ENCODE peak calls at places on chromosome 4, in six cellular contexts. K is uterus, R is mesendoderm, Y is GM23248, N is cardiac muscle cell, M is mammary epithelial cell. J is an unnamed sample.

GRCh38 chr4:154606728-154607723 is 5.4 kb downstream of the FGG start:
- DNase-seq in R (no peak), K (no peak), N (no peak), M (no peak), Y (no peak), J (no peak)

GRCh38 chr4:14184265-14184664 is 556.7 kb upstream of the BOD1L1 start:
- DNase-seq in K (peak), M (no peak), Y (peak), R (peak), N (no peak), J (no peak)

GRCh38 chr4:63020661-63021060 is 1388.6 kb downstream of the TECRL start:
- DNase-seq in N (no peak), Y (no peak), M (no peak), R (no peak), K (no peak), J (no peak)

GRCh38 chr4:186829740-186830449 is 106.2 kb upstream of the FAT1 start:
- DNase-seq in K (no peak), M (no peak), R (no peak), N (no peak), Y (no peak), J (no peak)

GRCh38 chr4:60241886-60242285 is 958.2 kb upstream of the ADGRL3 start:
- DNase-seq in M (no peak), Y (no peak), N (peak), K (no peak), R (no peak), J (no peak)

GRCh38 chr4:52199574-52200338 is 148.7 kb downstream of the SPATA18 start:
- DNase-seq in R (peak), Y (peak), N (no peak), M (peak), K (no peak), J (no peak)

GRCh38 chr4:174524242-174524641 is 2.0 kb upstream of the HPGD start:
- DNase-seq in Y (no peak), K (no peak), N (no peak), R (no peak), M (no peak), J (no peak)

GRCh38 chr4:108397850-108398249 is 222.5 kb upstream of the RPL34 start:
- DNase-seq in N (no peak), K (no peak), Y (no peak), M (no peak), R (no peak), J (no peak)

GRCh38 chr4:6889101-6889735 is 20.4 kb upstream of the TBC1D14 start:
- DNase-seq in K (no peak), R (no peak), Y (no peak), M (no peak), N (no peak), J (no peak)

GRCh38 chr4:43339435-43339834 is 446.9 kb downstream of the GRXCR1 start:
- DNase-seq in N (no peak), R (no peak), Y (peak), M (peak), K (no peak), J (no peak)

GRCh38 chr4:112277220-112277619 is 8.5 kb downstream of the TIFA start:
- DNase-seq in R (no peak), K (no peak), N (no peak), M (peak), Y (no peak), J (no peak)

GRCh38 chr4:41050116-41050515 is 164.2 kb downstream of the APBB2 start:
- DNase-seq in M (no peak), N (no peak), R (no peak), Y (no peak), K (no peak), J (no peak)

GRCh38 chr4:152427971-152428370 is 107.9 kb downstream of the FBXW7 start:
- DNase-seq in R (no peak), K (no peak), M (no peak), N (no peak), Y (peak), J (no peak)

GRCh38 chr4:3287271-3287971 is 5.4 kb upstream of the RGS12 start:
- DNase-seq in R (no peak), Y (no peak), N (no peak), M (no peak), K (no peak), J (no peak)

GRCh38 chr4:153138736-153139135 is 65.5 kb upstream of the TRIM2 start:
- DNase-seq in K (no peak), Y (no peak), M (no peak), R (no peak), N (no peak), J (no peak)

GRCh38 chr4:3190549-3190948 is 58.4 kb upstream of the MSANTD1 start:
- DNase-seq in M (no peak), K (no peak), N (no peak), R (no peak), Y (no peak), J (no peak)

GRCh38 chr4:123449362-123449761 is 52.8 kb downstream of the SPRY1 start:
- DNase-seq in N (no peak), M (no peak), Y (no peak), R (peak), K (no peak), J (no peak)

GRCh38 chr4:40492747-40493146 is 136.9 kb downstream of the RBM47 start:
- DNase-seq in Y (no peak), N (no peak), K (no peak), R (peak), M (no peak), J (no peak)

GRCh38 chr4:87050596-87050995 is 115.8 kb downstream of the AFF1 start:
- DNase-seq in N (no peak), K (peak), Y (no peak), R (no peak), M (no peak), J (no peak)

GRCh38 chr4:29900336-29900735 is 819.8 kb upstream of the PCDH7 start:
- DNase-seq in N (no peak), R (no peak), Y (no peak), K (no peak), M (peak), J (no peak)

GRCh38 chr4:91769912-91770311 is 533.9 kb upstream of the GRID2 start:
- DNase-seq in N (no peak), K (no peak), R (no peak), Y (no peak), M (no peak), J (no peak)

GRCh38 chr4:11010624-11011023 is 326.1 kb upstream of the CLNK start:
- DNase-seq in Y (no peak), M (no peak), R (no peak), K (no peak), N (no peak), J (no peak)

GRCh38 chr4:11004818-11005217 is 320.2 kb upstream of the CLNK start:
- DNase-seq in R (no peak), N (no peak), Y (no peak), K (no peak), M (no peak), J (no peak)

GRCh38 chr4:11009281-11009680 is 324.7 kb upstream of the CLNK start:
- DNase-seq in M (no peak), K (no peak), N (no peak), Y (no peak), R (no peak), J (no peak)

GRCh38 chr4:11002961-11003360 is 318.4 kb upstream of the CLNK start:
- DNase-seq in N (no peak), Y (no peak), M (no peak), R (no peak), K (no peak), J (no peak)

GRCh38 chr4:11005321-11005720 is 320.8 kb upstream of the CLNK start:
- DNase-seq in N (no peak), R (no peak), Y (no peak), K (no peak), M (no peak), J (no peak)
- H3K27ac ChIP-seq in N (no peak), R (no peak), Y (no peak), K (no peak), M (no peak), J (no peak)

GRCh38 chr4:1725521-1725920 is 4.2 kb downstream of the TACC3 start:
- DNase-seq in M (no peak), R (no peak), N (no peak), Y (no peak), K (no peak), J (no peak)

GRCh38 chr4:1730532-1731135 is 9.3 kb downstream of the TACC3 start:
- DNase-seq in R (no peak), M (no peak), N (no peak), Y (no peak), K (no peak), J (no peak)

GRCh38 chr4:1727117-1728031 is 6.1 kb downstream of the TACC3 start:
- DNase-seq in Y (peak), R (no peak), N (no peak), M (peak), K (no peak), J (no peak)

GRCh38 chr4:1726146-1726934 is 5.0 kb downstream of the TACC3 start:
- DNase-seq in K (peak), R (peak), Y (peak), M (peak), N (peak), J (peak)

GRCh38 chr4:1728061-1728980 is 7.0 kb downstream of the TACC3 start:
- DNase-seq in N (no peak), K (no peak), M (no peak), Y (no peak), R (no peak), J (no peak)
- H3K27ac ChIP-seq in N (no peak), K (no peak), M (peak), Y (no peak), R (peak), J (no peak)

GRCh38 chr4:25900901-25901500 is 13.0 kb upstream of the SMIM20 start:
- DNase-seq in K (no peak), Y (no peak), N (no peak), M (no peak), R (no peak), J (no peak)
- H3K27ac ChIP-seq in K (no peak), Y (no peak), N (no peak), M (no peak), R (no peak), J (no peak)

DNA sequence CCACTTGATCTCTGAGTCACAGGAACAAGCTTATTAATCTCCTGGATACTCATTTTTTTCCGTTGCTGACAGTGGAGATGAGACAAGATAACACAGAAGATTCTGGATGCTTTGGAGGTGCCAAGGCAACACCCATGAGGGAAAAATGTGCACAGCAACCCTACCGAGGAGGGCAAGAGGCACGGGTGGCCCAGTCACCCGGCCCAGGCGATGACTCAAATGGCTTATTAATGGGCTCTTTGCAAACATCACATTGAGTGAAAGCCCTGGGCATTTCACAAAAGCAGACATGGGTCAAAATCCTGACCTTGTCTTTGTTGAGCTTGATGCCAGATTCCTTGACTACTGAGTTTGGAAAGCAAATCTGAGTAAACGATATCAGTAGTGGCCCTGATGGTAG is 315.1 kb downstream of the STK32B start:
- DNase-seq in K (no peak), M (peak), N (no peak), R (no peak), Y (peak), J (no peak)
- H3K27ac ChIP-seq in K (no peak), M (peak), N (no peak), R (no peak), Y (peak), J (no peak)

GRCh38 chr4:168449740-168450442 is 30.4 kb downstream of the DDX60L start:
- DNase-seq in N (no peak), M (peak), Y (peak), R (no peak), K (peak), J (no peak)

GRCh38 chr4:168453146-168453545 is 27.1 kb downstream of the DDX60L start:
- DNase-seq in K (no peak), M (no peak), N (no peak), R (no peak), Y (no peak), J (no peak)

GRCh38 chr4:168451744-168452394 is 28.4 kb downstream of the DDX60L start:
- DNase-seq in M (peak), R (peak), N (no peak), K (no peak), Y (peak), J (no peak)

GRCh38 chr4:168451331-168451730 is 29.0 kb downstream of the DDX60L start:
- DNase-seq in Y (peak), R (no peak), K (no peak), N (no peak), M (no peak), J (no peak)
- H3K27ac ChIP-seq in Y (no peak), R (no peak), K (no peak), N (no peak), M (no peak), J (no peak)

GRCh38 chr4:89111833-89112563 is 665 bp downstream of the TIGD2 start:
- DNase-seq in K (no peak), N (peak), R (peak), Y (peak), M (peak), J (no peak)

GRCh38 chr4:89108068-89108467 is 3.3 kb upstream of the TIGD2 start:
- DNase-seq in N (no peak), Y (no peak), K (no peak), R (peak), M (no peak), J (no peak)

GRCh38 chr4:89110986-89111832 is at the start of gene TIGD2:
- DNase-seq in M (peak), R (peak), K (peak), Y (peak), N (peak), J (peak)

GRCh38 chr4:89109841-89110540 is 1.3 kb upstream of the TIGD2 start:
- DNase-seq in R (peak), K (no peak), N (peak), M (no peak), Y (peak), J (no peak)

DNA sequence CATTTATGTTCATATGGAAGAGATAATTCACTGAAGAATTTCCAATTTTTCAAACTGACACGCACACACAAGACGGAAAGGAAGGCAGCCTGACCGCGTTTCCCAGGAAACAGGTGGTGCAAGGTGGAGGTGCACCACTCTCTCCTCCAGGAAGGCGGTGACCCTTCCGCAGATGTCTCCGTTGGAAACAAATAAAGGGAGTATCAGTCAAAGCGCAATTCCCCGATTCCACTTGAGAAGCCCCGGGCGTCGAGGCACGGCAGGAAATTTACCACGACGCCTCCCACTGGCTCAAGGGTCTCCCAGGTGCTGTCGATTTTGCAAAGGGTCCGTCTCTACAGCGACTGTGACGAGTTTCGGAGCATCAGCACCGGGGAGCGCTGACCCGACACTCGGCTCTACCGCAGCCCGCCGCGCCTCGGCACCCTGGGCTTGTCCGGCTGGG is 770 bp upstream of the TIGD2 start:
- DNase-seq in Y (no peak), N (no peak), R (peak), M (no peak), K (no peak), J (no peak)
- H3K27ac ChIP-seq in Y (no peak), N (no peak), R (no peak), M (peak), K (peak), J (peak)

DNA sequence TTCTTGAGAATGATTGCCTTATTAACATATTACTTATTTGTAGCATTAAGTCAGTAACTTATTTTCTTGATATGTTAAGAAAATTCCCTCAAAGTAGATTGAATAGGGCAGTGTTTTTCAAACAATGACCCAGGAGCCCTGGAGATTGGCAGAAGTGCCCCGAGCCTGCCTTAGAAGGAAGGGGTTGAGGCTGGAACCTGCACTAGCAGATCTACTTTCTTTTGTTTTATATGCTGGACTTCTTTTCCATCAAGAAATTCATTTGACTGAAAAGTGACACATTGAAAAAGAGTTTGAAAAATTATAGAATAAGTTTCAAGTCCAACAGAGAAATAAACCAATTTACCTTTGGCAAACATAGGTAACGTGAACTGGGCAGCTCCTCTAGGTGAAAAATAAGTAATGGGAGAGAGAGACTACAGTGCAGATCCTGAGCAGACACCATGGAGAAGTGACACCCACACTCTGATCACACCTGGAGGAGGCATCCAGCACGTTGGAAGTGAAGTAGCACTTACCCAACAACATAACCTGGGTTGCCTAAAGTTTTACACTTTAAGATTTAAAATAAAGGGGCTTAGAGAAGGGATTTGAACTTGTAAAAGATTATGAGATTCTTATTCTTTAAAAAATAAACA is 18.6 kb downstream of the ARSJ start:
- DNase-seq in M (no peak), N (no peak), K (no peak), R (no peak), Y (no peak), J (no peak)
- H3K27ac ChIP-seq in M (peak), N (no peak), K (peak), R (no peak), Y (peak), J (no peak)

DNA sequence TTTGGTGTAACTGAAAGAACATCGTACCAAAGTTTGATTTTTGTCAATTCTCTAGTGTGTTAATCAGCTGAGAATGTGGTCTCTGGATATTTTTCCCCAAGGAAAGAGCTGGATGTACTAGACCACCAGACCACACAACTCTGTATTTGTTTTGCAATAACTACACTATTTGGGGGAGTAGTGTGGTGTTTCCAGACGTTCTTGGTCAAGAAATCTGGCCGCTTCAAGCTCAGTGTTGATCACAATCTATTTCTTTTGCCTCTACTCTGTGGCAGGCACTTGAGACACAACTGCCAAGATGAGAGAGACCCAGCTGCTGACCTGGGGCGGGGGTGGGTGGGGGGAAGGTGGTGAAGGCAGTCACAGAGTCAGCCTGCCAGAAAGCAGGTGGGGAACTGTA is 30.5 kb downstream of the PTTG2 start:
- DNase-seq in M (no peak), R (no peak), N (no peak), K (no peak), Y (no peak), J (no peak)
- H3K27ac ChIP-seq in M (no peak), R (no peak), N (peak), K (peak), Y (no peak), J (no peak)

GRCh38 chr4:98659106-98659592 is 738 bp upstream of the TSPAN5 start:
- DNase-seq in Y (peak), N (peak), R (peak), K (no peak), M (peak), J (no peak)
- H3K27ac ChIP-seq in Y (peak), N (no peak), R (no peak), K (peak), M (peak), J (peak)

J was measured in caudate nucleus.